ENCODE peak calls at places on chromosomes 4 and X, in four cellular contexts. I is K562, O is SK-N-SH, Q is HepG2. D is an unnamed sample.

GRCh38 chr4:99998062-99998880 is 48.2 kb upstream of the H2AZ1 start:
- DNase-seq in I (peak), O (peak), Q (peak), D (no peak)

GRCh38 chr4:140061883-140062282 is 92.1 kb downstream of the MAML3 start:
- DNase-seq in I (no peak), O (no peak), Q (no peak), D (no peak)

GRCh38 chr4:42361475-42361874 is 35.8 kb upstream of the SHISA3 start:
- DNase-seq in I (no peak), O (no peak), Q (no peak), D (no peak)

GRCh38 chr4:87844476-87844875 is 11.7 kb downstream of the MEPE start:
- DNase-seq in I (no peak), O (no peak), Q (no peak), D (no peak)

GRCh38 chr4:88244821-88245579 is 39.4 kb downstream of the PPM1K start:
- DNase-seq in I (peak), O (no peak), Q (no peak), D (peak)

GRCh38 chr4:179880756-179881155 is 2362.4 kb upstream of the TENM3 start:
- DNase-seq in I (no peak), O (no peak), Q (no peak), D (no peak)

GRCh38 chr4:123158576-123158975 is 236.2 kb upstream of the NUDT6 start:
- DNase-seq in I (no peak), O (no peak), Q (no peak), D (no peak)

GRCh38 chr4:48187813-48188212 is 53.8 kb upstream of the TXK start:
- DNase-seq in I (peak), O (no peak), Q (no peak), D (no peak)

GRCh38 chrX:3393168-3393567 is 46.7 kb upstream of the MXRA5 start:
- DNase-seq in I (no peak), O (no peak), Q (no peak), D (no peak)

GRCh38 chrX:19670321-19670750 is 155.0 kb upstream of the MAP3K15 start:
- DNase-seq in I (no peak), O (no peak), Q (peak), D (no peak)

GRCh38 chr4:123398151-123398802 is 1.7 kb downstream of the SPRY1 start:
- DNase-seq in I (peak), O (peak), Q (no peak), D (peak)

GRCh38 chr4:150518559-150518958 is 63.4 kb upstream of the MAB21L2 start:
- DNase-seq in I (no peak), O (no peak), Q (no peak), D (no peak)

GRCh38 chr4:54784188-54784671 is 126.5 kb downstream of the KIT start:
- DNase-seq in I (peak), O (no peak), Q (no peak), D (no peak)

GRCh38 chr4:88623097-88623496 is 30.8 kb downstream of the HERC3 start:
- DNase-seq in I (no peak), O (no peak), Q (peak), D (no peak)

GRCh38 chr4:91065117-91065516 is 937.9 kb downstream of the CCSER1 start:
- DNase-seq in I (no peak), O (no peak), Q (no peak), D (no peak)

GRCh38 chr4:73721901-73722300 is 18.5 kb upstream of the CXCL8 start:
- DNase-seq in I (no peak), O (no peak), Q (no peak), D (no peak)

GRCh38 chrX:149993989-149994388 is 55.7 kb upstream of the EOLA2 start:
- DNase-seq in I (no peak), O (no peak), Q (no peak), D (no peak)

GRCh38 chr4:41857225-41857624 is 78.0 kb upstream of the TMEM33 start:
- DNase-seq in I (no peak), O (peak), Q (no peak), D (no peak)

GRCh38 chr4:19119904-19120303 is 1098.3 kb upstream of the LCORL start:
- DNase-seq in I (no peak), O (no peak), Q (no peak), D (no peak)

GRCh38 chr4:2793578-2793919 is 664 bp downstream of the SH3BP2 start:
- DNase-seq in I (peak), O (peak), Q (no peak), D (no peak)

DNA sequence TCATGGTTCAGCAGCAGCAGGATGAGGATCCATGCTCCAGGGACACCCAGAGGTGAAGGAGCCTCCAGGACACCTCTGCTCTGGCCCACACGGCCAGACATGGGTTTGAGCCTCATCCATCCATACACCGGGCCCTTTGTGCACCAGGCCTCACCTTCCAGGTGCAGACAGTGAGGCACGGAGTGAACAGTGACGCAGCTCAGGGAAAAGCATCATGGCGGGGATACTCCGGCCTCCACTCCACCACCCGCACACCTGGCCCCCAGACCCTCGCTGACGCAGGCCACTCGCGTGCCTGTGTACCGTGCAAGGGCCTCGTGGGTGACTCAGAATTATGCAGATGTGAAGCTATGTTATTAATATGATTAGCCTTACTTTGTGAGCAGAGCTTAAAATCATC is 33.3 kb downstream of the ADRA2C start:
- DNase-seq in I (no peak), O (no peak), Q (no peak), D (no peak)
- TF ChIP-seq TAF1 in I (no peak), O (no peak), Q (no peak), D (no peak)

GRCh38 chrX:13078739-13079444 is 34.5 kb upstream of the FAM9C start:
- DNase-seq in I (no peak), O (no peak), Q (no peak), D (no peak)
- TF ChIP-seq TAF1 in I (no peak), O (no peak), Q (no peak), D (no peak)

DNA sequence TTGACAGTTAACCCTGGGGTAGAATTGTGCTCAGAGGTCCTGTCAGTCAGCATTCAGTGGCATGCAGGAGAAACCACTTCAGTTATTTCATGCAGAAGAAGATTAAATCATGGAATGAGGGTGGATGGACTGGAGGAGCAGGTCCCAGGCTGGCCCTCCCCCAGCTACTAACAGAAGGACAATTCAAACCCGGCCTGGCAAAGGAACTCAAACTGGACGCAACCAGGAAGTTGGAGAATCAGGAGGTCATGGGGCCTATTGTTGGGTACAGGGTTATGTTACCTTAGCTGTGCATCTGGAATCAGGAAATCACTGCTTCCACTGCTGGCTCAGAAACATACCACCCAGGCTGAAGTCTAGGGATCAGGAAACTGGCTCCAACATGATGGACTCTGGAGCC is 121.4 kb downstream of the GPAT3 start:
- DNase-seq in I (no peak), O (no peak), Q (no peak), D (no peak)
- TF ChIP-seq TAF1 in I (no peak), O (no peak), Q (no peak), D (no peak)

GRCh38 chr4:152503606-152504290 is 32.1 kb downstream of the FBXW7 start:
- DNase-seq in I (no peak), O (no peak), Q (no peak), D (no peak)

GRCh38 chr4:152500798-152501434 is 35.0 kb downstream of the FBXW7 start:
- DNase-seq in I (peak), O (peak), Q (peak), D (no peak)

GRCh38 chr4:152501846-152502536 is 33.9 kb downstream of the FBXW7 start:
- DNase-seq in I (no peak), O (no peak), Q (no peak), D (no peak)

GRCh38 chr4:152500308-152500707 is 35.6 kb downstream of the FBXW7 start:
- DNase-seq in I (no peak), O (no peak), Q (no peak), D (no peak)

GRCh38 chr4:152499322-152499721 is 36.6 kb downstream of the FBXW7 start:
- DNase-seq in I (no peak), O (no peak), Q (no peak), D (no peak)
- TF ChIP-seq TAF1 in I (no peak), O (no peak), Q (no peak), D (no peak)

D was measured in GM12891.